ENCODE peak calls at places on chromosome 21, in four cellular contexts. S is NCI-H446, L is GM23338, F is memory B cell. D is an unnamed sample.

GRCh38 chr21:33286076-33286475 is 19.9 kb downstream of the IL10RB start:
- DNase-seq in S (no peak), L (no peak), F (no peak), D (no peak)

GRCh38 chr21:34035619-34036354 is 37.6 kb upstream of the MRPS6 start:
- DNase-seq in S (no peak), L (no peak), F (no peak), D (no peak)

GRCh38 chr21:38438476-38438893 is 59.8 kb downstream of the ERG start:
- DNase-seq in S (no peak), L (no peak), F (no peak), D (no peak)

GRCh38 chr21:38863843-38864363 is 58.2 kb downstream of the ETS2 start:
- DNase-seq in S (no peak), L (no peak), F (no peak), D (no peak)

GRCh38 chr21:26977741-26978140 is 10.9 kb upstream of the ADAMTS5 start:
- DNase-seq in S (no peak), L (no peak), F (no peak), D (no peak)

GRCh38 chr21:45598666-45599065 is 44.9 kb upstream of the PCBP3 start:
- DNase-seq in S (no peak), L (no peak), F (no peak), D (no peak)

GRCh38 chr21:37365657-37366487 is 701 bp upstream of the DYRK1A start:
- DNase-seq in S (peak; percentile 81), L (peak; percentile 83), F (peak; percentile 75), D (peak; percentile 67)

GRCh38 chr21:31660134-31660565 is 657 bp downstream of the SOD1 start:
- DNase-seq in S (peak; percentile 65), L (peak; percentile 44), F (peak; percentile 26), D (peak; percentile 14)

GRCh38 chr21:36741506-36741905 is 42.6 kb downstream of the SIM2 start:
- DNase-seq in S (no peak), L (no peak), F (no peak), D (no peak)

GRCh38 chr21:44521928-44522752 is 17.9 kb downstream of the KRTAP10-1 start:
- DNase-seq in S (no peak), L (no peak), F (no peak), D (no peak)

GRCh38 chr21:42683371-42684108 is 30.1 kb downstream of the PDE9A start:
- DNase-seq in S (no peak), L (no peak), F (no peak), D (no peak)

GRCh38 chr21:14888202-14888601 is 176.6 kb downstream of the NRIP1 start:
- DNase-seq in S (no peak), L (no peak), F (no peak), D (no peak)

GRCh38 chr21:15682182-15682895 is 47.4 kb upstream of the USP25 start:
- DNase-seq in S (no peak), L (no peak), F (no peak), D (no peak)

D was measured in naive B cell.